ENCODE peak calls at places on chromosomes 11 and 22, in seven cellular contexts. P, B, V, Y, U, J and S are unnamed samples.

GRCh38 chr11:19577849-19578619 is 134.6 kb upstream of the NAV2 start:
- DNase-seq in J (peak; percentile 79), B (no peak), U (no peak), Y (no peak), P (no peak), V (no peak), S (no peak)

GRCh38 chr11:14539867-14540475 is 19.8 kb upstream of the PSMA1 start:
- DNase-seq in P (no peak), B (no peak), U (no peak), J (no peak), V (no peak), Y (no peak), S (no peak)

GRCh38 chr11:76601272-76601671 is 69.3 kb downstream of the LRRC32 start:
- DNase-seq in P (no peak), U (no peak), B (no peak), Y (no peak), J (no peak), V (no peak), S (no peak)

GRCh38 chr22:47623056-47623739 is 860.7 kb downstream of the TBC1D22A start:
- DNase-seq in B (no peak), U (no peak), V (no peak), P (no peak), J (peak; percentile 42), Y (no peak), S (no peak)

GRCh38 chr11:58770627-58771457 is 39.1 kb upstream of the GLYAT start:
- DNase-seq in P (peak; percentile 67), V (no peak), J (no peak), B (no peak), U (no peak), Y (no peak), S (no peak)

GRCh38 chr11:9225748-9226298 is 39.3 kb downstream of the DENND5A start:
- DNase-seq in P (no peak), V (no peak), U (no peak), J (no peak), Y (no peak), B (no peak), S (no peak)

GRCh38 chr11:93737904-93738612 is 3.2 kb downstream of the TAF1D start:
- DNase-seq in Y (no peak), U (peak; percentile 35), V (no peak), B (no peak), P (no peak), J (no peak), S (no peak)

GRCh38 chr11:123261345-123262106 is 66.5 kb upstream of the CLMP start:
- DNase-seq in Y (peak; percentile 13), J (peak; percentile 81), U (peak; percentile 79), V (no peak), P (peak; percentile 62), B (peak; percentile 69), S (peak; percentile 41)

GRCh38 chr11:12544986-12545775 is 129.0 kb upstream of the TEAD1 start:
- DNase-seq in J (peak; percentile 63), Y (no peak), B (no peak), U (no peak), V (no peak), P (no peak), S (no peak)

GRCh38 chr22:27746918-27747317 is 54.6 kb downstream of the MN1 start:
- DNase-seq in J (peak; percentile 51), Y (no peak), U (no peak), B (no peak), P (no peak), V (no peak), S (no peak)

GRCh38 chr22:44931766-44932165 is 78.0 kb downstream of the PHF21B start:
- DNase-seq in J (no peak), P (no peak), B (no peak), V (no peak), U (no peak), Y (no peak), S (no peak)

GRCh38 chr22:48068323-48068722 is 1305.9 kb downstream of the TBC1D22A start:
- DNase-seq in U (no peak), P (no peak), J (no peak), Y (no peak), V (no peak), B (no peak), S (no peak)

GRCh38 chr22:40519284-40519947 is 117.1 kb downstream of the MRTFA start:
- DNase-seq in B (no peak), J (no peak), V (no peak), Y (no peak), P (no peak), U (peak; percentile 69), S (no peak)

GRCh38 chr11:96388891-96389603 is 665 bp downstream of the CCDC82 start:
- DNase-seq in J (no peak), U (peak; percentile 38), P (peak; percentile 18), V (peak; percentile 19), B (no peak), Y (no peak), S (no peak)

GRCh38 chr11:5369793-5370192 is 13.8 kb upstream of the OR51M1 start:
- DNase-seq in Y (no peak), V (no peak), J (no peak), P (no peak), B (no peak), U (peak; percentile 73), S (no peak)

GRCh38 chr11:57792060-57792541 is 30.5 kb downstream of the CTNND1 start:
- DNase-seq in P (no peak), U (no peak), B (no peak), V (peak; percentile 93), Y (peak; percentile 81), J (peak; percentile 81), S (peak; percentile 50)

GRCh38 chr11:117045196-117045595 is 53.0 kb downstream of the SIK3 start:
- DNase-seq in P (no peak), Y (no peak), V (no peak), B (no peak), U (no peak), J (no peak), S (no peak)

GRCh38 chr11:117663826-117664225 is 133.2 kb downstream of the DSCAML1 start:
- DNase-seq in Y (no peak), B (no peak), V (no peak), J (no peak), P (no peak), U (no peak), S (no peak)

DNA sequence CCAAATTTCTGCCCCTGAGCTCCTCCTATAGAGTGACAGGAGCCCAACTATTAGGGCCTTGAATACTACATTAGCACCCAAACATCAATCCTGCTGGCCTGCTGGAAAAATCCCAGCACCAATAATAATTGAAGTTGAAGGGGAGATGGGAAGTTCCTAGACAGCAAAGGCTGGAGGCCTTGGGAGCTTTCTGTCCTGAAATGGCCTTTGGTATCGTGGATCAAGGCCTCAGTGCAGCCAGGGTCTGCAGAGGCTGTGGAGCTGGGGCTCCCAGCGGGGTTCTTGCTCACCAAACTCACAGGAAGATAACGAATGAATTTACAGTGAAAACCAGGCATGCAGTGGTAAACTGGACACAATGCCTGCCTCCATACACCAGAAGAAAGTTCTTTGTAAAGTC is 9.2 kb upstream of the MICALL1 start:
- DNase-seq in B (no peak), P (no peak), U (no peak), J (no peak), V (no peak), Y (no peak), S (no peak)
- H3K4me1 ChIP-seq in B (peaks cover 23% of the 10 kb centered on the region), P (peaks cover 59% of the 10 kb centered on the region), U (peaks cover 13% of the 10 kb centered on the region), J (peaks cover 35% of the 10 kb centered on the region), V (peaks cover 11% of the 10 kb centered on the region), Y (peaks cover 13% of the 10 kb centered on the region), S (no peaks in the 10 kb centered on the region)

GRCh38 chr11:128905345-128906184 is 14.4 kb downstream of the KCNJ5 start:
- DNase-seq in U (peak; percentile 49), V (no peak), B (no peak), P (peak; percentile 46), Y (no peak), J (peak; percentile 57), S (no peak)

GRCh38 chr11:128903248-128904041 is 12.3 kb downstream of the KCNJ5 start:
- DNase-seq in B (no peak), J (peak; percentile 76), U (no peak), Y (no peak), V (no peak), P (no peak), S (peak; percentile 27)

GRCh38 chr11:128904303-128904871 is 13.2 kb downstream of the KCNJ5 start:
- DNase-seq in U (no peak), J (no peak), B (no peak), P (no peak), Y (no peak), V (no peak), S (no peak)

GRCh38 chr11:128906185-128907065 is 15.3 kb downstream of the KCNJ5 start:
- DNase-seq in B (no peak), U (no peak), V (no peak), P (no peak), J (no peak), Y (no peak), S (no peak)

DNA sequence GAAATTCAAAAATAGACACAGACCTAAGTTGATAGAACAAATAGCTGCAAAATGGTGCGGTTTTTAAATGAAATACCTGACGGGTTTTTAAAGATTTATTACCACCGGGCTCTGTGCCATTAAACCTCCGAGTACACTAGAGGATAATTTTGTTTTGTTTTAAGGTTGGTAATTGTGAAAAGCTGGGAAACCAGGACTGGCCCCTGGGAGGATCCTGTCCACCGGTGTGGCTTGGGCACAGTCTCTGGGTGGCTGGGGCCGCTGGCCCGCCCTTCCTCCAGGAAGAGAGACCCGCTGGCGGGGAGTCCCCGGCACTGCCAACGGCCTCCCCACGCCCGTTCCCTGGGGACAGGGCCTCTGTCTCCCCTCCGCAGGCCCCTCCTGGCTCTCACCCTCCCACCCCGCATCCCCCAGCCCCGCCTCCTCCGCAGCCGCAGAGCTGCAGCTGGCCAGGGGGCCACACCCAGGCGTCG is 13.8 kb downstream of the KCNJ5 start:
- DNase-seq in Y (no peak), V (no peak), B (no peak), U (no peak), J (no peak), P (no peak), S (no peak)
- H3K27ac ChIP-seq in Y (no peak overlapping the region), V (no peak overlapping the region), B (no peak overlapping the region), U (no peak overlapping the region), J (peak overlapping the region; percentile 75), P (no peak overlapping the region), S (peak overlapping the region; percentile 8)

DNA sequence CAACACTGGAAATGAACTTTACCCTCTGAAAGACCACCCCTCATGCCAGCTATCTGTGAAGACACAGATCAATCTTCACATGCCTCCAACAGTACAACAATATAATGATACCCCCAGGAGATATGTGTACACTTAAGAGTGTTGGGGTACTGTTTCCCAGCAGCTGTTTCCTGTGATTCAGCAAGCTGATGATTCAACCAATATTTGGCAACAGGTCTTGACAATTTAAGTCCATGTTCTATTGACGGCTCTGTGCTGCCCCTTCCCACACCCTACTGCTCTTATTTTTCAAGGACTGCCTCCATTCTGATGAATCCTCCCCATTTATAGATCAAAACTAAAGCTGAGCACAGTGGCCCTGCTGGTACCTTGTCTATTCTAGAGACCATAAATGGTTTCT is 6.6 kb downstream of the SNX19 start:
- DNase-seq in V (no peak), J (no peak), Y (no peak), B (no peak), P (no peak), U (no peak), S (no peak)
- H3K4me1 ChIP-seq in V (no peaks in the 10 kb centered on the region), J (peaks cover 68% of the 10 kb centered on the region), Y (no peaks in the 10 kb centered on the region), B (no peaks in the 10 kb centered on the region), P (no peaks in the 10 kb centered on the region), U (no peaks in the 10 kb centered on the region), S (peaks cover 25% of the 10 kb centered on the region)

DNA sequence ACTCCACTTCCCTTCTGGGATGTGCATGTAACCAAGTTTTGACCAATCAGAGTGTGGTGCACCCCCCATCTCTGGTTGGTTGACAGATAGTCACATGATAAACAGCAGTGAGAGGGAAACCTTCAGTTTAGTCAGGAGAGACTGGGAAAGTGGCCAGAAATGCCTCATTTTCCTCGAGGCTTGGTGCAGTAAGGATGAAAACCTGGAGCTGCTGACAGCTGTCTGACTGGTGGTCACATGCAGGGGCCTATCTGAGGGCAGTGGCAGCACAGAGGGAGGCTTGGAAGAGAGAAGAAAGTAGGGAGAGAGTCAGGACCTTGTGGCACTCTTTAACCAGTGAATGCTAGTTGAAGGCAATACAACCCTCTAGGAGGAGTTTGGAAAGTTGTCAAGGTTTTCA is 67.2 kb upstream of the GRK3 start:
- DNase-seq in B (no peak), Y (no peak), U (no peak), J (no peak), P (no peak), V (no peak), S (no peak)
- H3K27ac ChIP-seq in B (no peak overlapping the region), Y (no peak overlapping the region), U (no peak overlapping the region), J (no peak overlapping the region), P (no peak overlapping the region), V (no peak overlapping the region), S (no peak overlapping the region)